ENCODE peak calls at places on chromosomes 6 and 20, in eight cellular contexts. V is NB4; K is progenitor cell of endocrine pancreas; D is left cardiac atrium; W is activated T-helper 1 cell treated with anti-CD3 and anti-CD28 coated beads, Interleukin-2, amount 50 U/mL, for 16 hours; G is glutamatergic neuron; N is NK-92 treated with Interleukin-12 subunit alpha and Interleukin-12 subunit beta, amount 100 ng/mL, for 24 hours; L is NCI-H2029. B is an unnamed sample.

GRCh38 chr6:53921639-53922038 is 126.8 kb downstream of the LRRC1 start:
- DNase-seq in G (no peak), D (no peak), V (no peak), W (no peak), L (no peak), N (no peak), K (no peak), B (no peak)

GRCh38 chr6:143973097-143973979 is 34.7 kb downstream of the PLAGL1 start:
- DNase-seq in V (no peak), K (no peak), G (peak; percentile 26), W (no peak), D (no peak), L (no peak), N (no peak), B (no peak)

GRCh38 chr20:3716195-3716834 is 3.9 kb upstream of the SIGLEC1 start:
- DNase-seq in L (no peak), G (peak; percentile 63), D (no peak), V (peak; percentile 77), W (no peak), N (peak; percentile 40), K (peak; percentile 25), B (peak; percentile 45)

GRCh38 chr6:16760536-16761468 is at the start of gene ATXN1:
- DNase-seq in G (peak; percentile 63), K (peak; percentile 54), V (peak; percentile 59), W (no peak), L (no peak), N (peak; percentile 66), D (peak; percentile 75), B (peak; percentile 47)

GRCh38 chr6:148508401-148509151 is 165.9 kb downstream of the SASH1 start:
- DNase-seq in D (no peak), L (no peak), K (no peak), V (no peak), W (no peak), G (no peak), N (no peak), B (no peak)

GRCh38 chr20:10387686-10388085 is 46.3 kb downstream of the MKKS start:
- DNase-seq in L (no peak), W (no peak), V (no peak), D (no peak), G (no peak), N (no peak), K (no peak), B (no peak)

GRCh38 chr6:140537211-140537610 is 1162.8 kb upstream of the CITED2 start:
- DNase-seq in N (no peak), G (no peak), K (no peak), V (no peak), L (no peak), W (no peak), D (no peak), B (no peak)

GRCh38 chr20:62702886-62703852 is 5.5 kb upstream of the NTSR1 start:
- DNase-seq in N (no peak), W (no peak), L (no peak), D (no peak), K (no peak), V (peak; percentile 83), G (peak; percentile 8), B (no peak)

GRCh38 chr6:166614171-166614583 is 12.9 kb downstream of the RPS6KA2 start:
- DNase-seq in K (no peak), G (no peak), V (no peak), N (no peak), D (no peak), W (no peak), L (no peak), B (no peak)

GRCh38 chr20:57514273-57514751 is 10.6 kb downstream of the CTCFL start:
- DNase-seq in L (no peak), N (no peak), K (peak; percentile 37), G (peak; percentile 65), D (peak; percentile 73), V (peak; percentile 61), W (no peak), B (no peak)

GRCh38 chr6:66985816-66986215 is 1278.8 kb upstream of the EYS start:
- DNase-seq in L (no peak), V (no peak), G (no peak), N (no peak), D (no peak), K (no peak), W (no peak), B (no peak)

GRCh38 chr6:95569560-95569959 is 7.8 kb upstream of the MANEA start:
- DNase-seq in L (no peak), W (no peak), D (no peak), V (no peak), K (no peak), N (no peak), G (no peak), B (no peak)

GRCh38 chr6:63997727-63998126 is 362.1 kb downstream of the PHF3 start:
- DNase-seq in N (no peak), W (no peak), V (no peak), K (no peak), G (no peak), L (no peak), D (no peak), B (no peak)

GRCh38 chr6:131849799-131850198 is 42.0 kb downstream of the ENPP1 start:
- DNase-seq in D (no peak), G (no peak), V (no peak), K (no peak), L (no peak), W (no peak), N (no peak), B (no peak)

GRCh38 chr20:1810926-1811620 is 84.1 kb upstream of the SIRPA start:
- DNase-seq in W (no peak), K (no peak), G (no peak), L (no peak), N (no peak), D (peak; percentile 44), V (peak; percentile 84), B (no peak)

GRCh38 chr6:115945306-115945705 is 115.4 kb downstream of the FRK start:
- DNase-seq in L (no peak), G (no peak), D (no peak), N (no peak), K (no peak), V (no peak), W (no peak), B (no peak)

GRCh38 chr20:38032585-38033329 is 499 bp downstream of the TTI1 start:
- DNase-seq in N (peak; percentile 53), G (no peak), L (peak; percentile 72), D (no peak), K (no peak), V (peak; percentile 49), W (no peak), B (no peak)

GRCh38 chr20:57211949-57212889 is 54.2 kb downstream of the BMP7 start:
- DNase-seq in L (no peak), W (no peak), G (peak; percentile 48), N (no peak), K (no peak), D (peak; percentile 69), V (no peak), B (no peak)

GRCh38 chr6:6614096-6614964 is 25.8 kb downstream of the LY86 start:
- DNase-seq in D (no peak), V (no peak), W (no peak), N (no peak), L (no peak), G (no peak), K (no peak), B (no peak)

GRCh38 chr20:41167118-41167470 is 29.8 kb downstream of the PLCG1 start:
- DNase-seq in K (no peak), W (no peak), D (no peak), N (no peak), L (no peak), V (no peak), G (no peak), B (no peak)

GRCh38 chr6:89132087-89132486 is 13.8 kb upstream of the PM20D2 start:
- DNase-seq in D (no peak), N (no peak), G (no peak), V (no peak), W (no peak), K (no peak), L (peak; percentile 7), B (no peak)

GRCh38 chr20:58084966-58085365 is 143.5 kb downstream of the ANKRD60 start:
- DNase-seq in K (no peak), N (no peak), W (no peak), D (no peak), V (no peak), L (no peak), G (no peak), B (no peak)

GRCh38 chr6:41730531-41731436 is 4.6 kb downstream of the TFEB start:
- DNase-seq in W (no peak), V (peak; percentile 32), L (peak; percentile 30), K (no peak), G (no peak), N (no peak), D (no peak), B (no peak)

GRCh38 chr6:15987569-15987968 is 141.3 kb upstream of the MYLIP start:
- DNase-seq in D (no peak), N (no peak), L (peak; percentile 74), W (no peak), G (no peak), K (no peak), V (no peak), B (no peak)

GRCh38 chr6:116363759-116364158 is 7.0 kb upstream of the DSE start:
- DNase-seq in N (no peak), L (no peak), W (no peak), G (no peak), D (no peak), K (no peak), V (peak; percentile 52), B (no peak)

GRCh38 chr6:143234686-143235085 is 174.0 kb downstream of the AIG1 start:
- DNase-seq in W (no peak), V (no peak), N (no peak), L (no peak), G (no peak), D (no peak), K (no peak), B (no peak)

GRCh38 chr6:93416575-93417420 is 2.6 kb downstream of the EPHA7 start:
- DNase-seq in W (no peak), L (peak; percentile 78), N (no peak), V (no peak), G (peak; percentile 60), K (peak; percentile 19), D (peak; percentile 41), B (no peak)

GRCh38 chr20:10581823-10582222 is 92.0 kb downstream of the JAG1 start:
- DNase-seq in K (no peak), G (no peak), L (no peak), N (no peak), V (no peak), W (no peak), D (no peak), B (no peak)

GRCh38 chr6:32255212-32256153 is 31.6 kb upstream of the NOTCH4 start:
- DNase-seq in L (no peak), D (peak; percentile 80), V (peak; percentile 72), K (peak; percentile 56), N (no peak), W (peak; percentile 7), G (peak; percentile 70), B (peak; percentile 81)

GRCh38 chr20:36097331-36097730 is 57.2 kb upstream of the EPB41L1 start:
- DNase-seq in W (no peak), L (no peak), G (no peak), V (no peak), K (no peak), D (no peak), N (no peak), B (no peak)

GRCh38 chr6:33126101-33126714 is 50.4 kb downstream of the HLA-DPB1 start:
- DNase-seq in G (peak; percentile 72), D (peak; percentile 82), N (peak; percentile 49), K (peak; percentile 31), L (no peak), W (peak; percentile 26), V (peak; percentile 65), B (no peak)

GRCh38 chr6:136524936-136525413 is 25.2 kb downstream of the MAP7 start:
- DNase-seq in D (no peak), V (peak; percentile 69), G (no peak), W (no peak), N (no peak), L (no peak), K (no peak), B (peak; percentile 60)

GRCh38 chr6:90584636-90585255 is 2.1 kb downstream of the MAP3K7 start:
- DNase-seq in L (no peak), W (no peak), N (no peak), K (no peak), D (no peak), G (no peak), V (peak; percentile 30), B (no peak)

GRCh38 chr6:79301290-79301689 is 66.8 kb upstream of the HMGN3 start:
- DNase-seq in W (no peak), K (no peak), L (no peak), D (no peak), N (no peak), V (no peak), G (no peak), B (no peak)